ENCODE peak calls at places on chromosomes 12 and 14, in eight cellular contexts. One of them, this sample, is unnamed.

GRCh38 chr12:65220761-65221160 is 51.4 kb downstream of the LEMD3 start:
- DNase-seq in body of pancreas: no peak
- DNase-seq in chondrocyte: no peak
- DNase-seq in HFFc6: no peak
- DNase-seq in upper lobe of right lung: no peak
- DNase-seq in Peyer's patch: no peak
- DNase-seq in psoas muscle: no peak
- DNase-seq in ovary: no peak
- DNase-seq in this sample: no peak

GRCh38 chr14:96216627-96217026 is 12.0 kb downstream of the BDKRB2 start:
- DNase-seq in body of pancreas: no peak
- DNase-seq in chondrocyte: no peak
- DNase-seq in HFFc6: no peak
- DNase-seq in upper lobe of right lung: no peak
- DNase-seq in Peyer's patch: no peak
- DNase-seq in psoas muscle: no peak
- DNase-seq in ovary: no peak
- DNase-seq in this sample: no peak

GRCh38 chr12:65462506-65462905 is 184.0 kb downstream of the MSRB3 start:
- DNase-seq in body of pancreas: no peak
- DNase-seq in chondrocyte: no peak
- DNase-seq in HFFc6: no peak
- DNase-seq in upper lobe of right lung: no peak
- DNase-seq in Peyer's patch: no peak
- DNase-seq in psoas muscle: no peak
- DNase-seq in ovary: no peak
- DNase-seq in this sample: no peak

GRCh38 chr12:111361717-111362576 is 6.9 kb downstream of the PHETA1 start:
- DNase-seq in body of pancreas: peak
- DNase-seq in chondrocyte: no peak
- DNase-seq in HFFc6: no peak
- DNase-seq in upper lobe of right lung: peak
- DNase-seq in Peyer's patch: no peak
- DNase-seq in psoas muscle: peak
- DNase-seq in ovary: peak
- DNase-seq in this sample: peak

GRCh38 chr12:107760207-107760816 is 625 bp downstream of the PRDM4 start:
- DNase-seq in body of pancreas: peak
- DNase-seq in chondrocyte: no peak
- DNase-seq in HFFc6: no peak
- DNase-seq in upper lobe of right lung: peak
- DNase-seq in Peyer's patch: no peak
- DNase-seq in psoas muscle: no peak
- DNase-seq in ovary: peak
- DNase-seq in this sample: peak

GRCh38 chr12:75684678-75685620 is 173.5 kb upstream of the KRR1 start:
- DNase-seq in body of pancreas: no peak
- DNase-seq in chondrocyte: no peak
- DNase-seq in HFFc6: peak
- DNase-seq in upper lobe of right lung: no peak
- DNase-seq in Peyer's patch: no peak
- DNase-seq in psoas muscle: no peak
- DNase-seq in ovary: no peak
- DNase-seq in this sample: no peak

GRCh38 chr14:32331227-32331597 is 2.1 kb downstream of the AKAP6 start:
- DNase-seq in body of pancreas: no peak
- DNase-seq in chondrocyte: no peak
- DNase-seq in HFFc6: no peak
- DNase-seq in upper lobe of right lung: no peak
- DNase-seq in Peyer's patch: no peak
- DNase-seq in psoas muscle: no peak
- DNase-seq in ovary: no peak
- DNase-seq in this sample: no peak

GRCh38 chr14:89445252-89445973 is 28.4 kb upstream of the FOXN3 start:
- DNase-seq in body of pancreas: no peak
- DNase-seq in chondrocyte: no peak
- DNase-seq in HFFc6: no peak
- DNase-seq in upper lobe of right lung: no peak
- DNase-seq in Peyer's patch: no peak
- DNase-seq in psoas muscle: no peak
- DNase-seq in ovary: no peak
- DNase-seq in this sample: no peak

GRCh38 chr14:75449703-75450102 is 21.9 kb downstream of the JDP2 start:
- DNase-seq in body of pancreas: no peak
- DNase-seq in chondrocyte: no peak
- DNase-seq in HFFc6: no peak
- DNase-seq in upper lobe of right lung: no peak
- DNase-seq in Peyer's patch: no peak
- DNase-seq in psoas muscle: no peak
- DNase-seq in ovary: no peak
- DNase-seq in this sample: no peak

GRCh38 chr14:51302319-51303030 is 62.4 kb downstream of the TMX1 start:
- DNase-seq in body of pancreas: no peak
- DNase-seq in chondrocyte: no peak
- DNase-seq in HFFc6: no peak
- DNase-seq in upper lobe of right lung: no peak
- DNase-seq in Peyer's patch: no peak
- DNase-seq in psoas muscle: no peak
- DNase-seq in ovary: no peak
- DNase-seq in this sample: no peak

GRCh38 chr12:57151741-57152407 is 4.5 kb upstream of the LRP1-AS start:
- DNase-seq in body of pancreas: no peak
- DNase-seq in chondrocyte: no peak
- DNase-seq in HFFc6: peak
- DNase-seq in upper lobe of right lung: no peak
- DNase-seq in Peyer's patch: no peak
- DNase-seq in psoas muscle: peak
- DNase-seq in ovary: peak
- DNase-seq in this sample: no peak

GRCh38 chr12:38912116-38912515 is 6.7 kb upstream of the CPNE8 start:
- DNase-seq in body of pancreas: no peak
- DNase-seq in chondrocyte: no peak
- DNase-seq in HFFc6: no peak
- DNase-seq in upper lobe of right lung: no peak
- DNase-seq in Peyer's patch: no peak
- DNase-seq in psoas muscle: no peak
- DNase-seq in ovary: no peak
- DNase-seq in this sample: no peak

GRCh38 chr14:68625366-68626090 is 167.3 kb downstream of the ZFP36L1 start:
- DNase-seq in body of pancreas: no peak
- DNase-seq in chondrocyte: no peak
- DNase-seq in HFFc6: no peak
- DNase-seq in upper lobe of right lung: peak
- DNase-seq in Peyer's patch: no peak
- DNase-seq in psoas muscle: no peak
- DNase-seq in ovary: peak
- DNase-seq in this sample: no peak

GRCh38 chr12:66662729-66663128 is 16.1 kb downstream of the GRIP1 start:
- DNase-seq in body of pancreas: no peak
- DNase-seq in chondrocyte: no peak
- DNase-seq in HFFc6: no peak
- DNase-seq in upper lobe of right lung: no peak
- DNase-seq in Peyer's patch: no peak
- DNase-seq in psoas muscle: no peak
- DNase-seq in ovary: no peak
- DNase-seq in this sample: no peak

GRCh38 chr14:23054000-23054811 is 3.1 kb downstream of the CDH24 start:
- DNase-seq in body of pancreas: no peak
- DNase-seq in chondrocyte: no peak
- DNase-seq in HFFc6: no peak
- DNase-seq in upper lobe of right lung: peak
- DNase-seq in Peyer's patch: peak
- DNase-seq in psoas muscle: peak
- DNase-seq in ovary: no peak
- DNase-seq in this sample: no peak

GRCh38 chr12:8913702-8914032 is 642 bp upstream of the PHC1 start:
- DNase-seq in body of pancreas: no peak
- DNase-seq in chondrocyte: no peak
- DNase-seq in HFFc6: no peak
- DNase-seq in upper lobe of right lung: no peak
- DNase-seq in Peyer's patch: no peak
- DNase-seq in psoas muscle: no peak
- DNase-seq in ovary: no peak
- DNase-seq in this sample: no peak

GRCh38 chr12:124964836-124965462 is 24.0 kb downstream of the DHX37 start:
- DNase-seq in body of pancreas: no peak
- DNase-seq in chondrocyte: no peak
- DNase-seq in HFFc6: no peak
- DNase-seq in upper lobe of right lung: no peak
- DNase-seq in Peyer's patch: no peak
- DNase-seq in psoas muscle: no peak
- DNase-seq in ovary: no peak
- DNase-seq in this sample: no peak

GRCh38 chr12:75660107-75660530 is 148.7 kb upstream of the KRR1 start:
- DNase-seq in body of pancreas: no peak
- DNase-seq in chondrocyte: no peak
- DNase-seq in HFFc6: peak
- DNase-seq in upper lobe of right lung: no peak
- DNase-seq in Peyer's patch: no peak
- DNase-seq in psoas muscle: no peak
- DNase-seq in ovary: no peak
- DNase-seq in this sample: peak

GRCh38 chr14:75650253-75651058 is 10.2 kb downstream of the ERG28 start:
- DNase-seq in body of pancreas: no peak
- DNase-seq in chondrocyte: no peak
- DNase-seq in HFFc6: no peak
- DNase-seq in upper lobe of right lung: no peak
- DNase-seq in Peyer's patch: no peak
- DNase-seq in psoas muscle: no peak
- DNase-seq in ovary: no peak
- DNase-seq in this sample: no peak

GRCh38 chr12:53299454-53300180 is at the start of gene MYG1:
- DNase-seq in body of pancreas: peak
- DNase-seq in chondrocyte: peak
- DNase-seq in HFFc6: peak
- DNase-seq in upper lobe of right lung: peak
- DNase-seq in Peyer's patch: peak
- DNase-seq in psoas muscle: peak
- DNase-seq in ovary: peak
- DNase-seq in this sample: peak
- TF ChIP-seq CTCF in body of pancreas: peak
- TF ChIP-seq CTCF in chondrocyte: peak
- TF ChIP-seq CTCF in HFFc6: no peak
- TF ChIP-seq CTCF in upper lobe of right lung: peak
- TF ChIP-seq CTCF in Peyer's patch: peak
- TF ChIP-seq CTCF in psoas muscle: no peak
- TF ChIP-seq CTCF in ovary: no peak
- TF ChIP-seq CTCF in this sample: no peak

GRCh38 chr12:31259136-31259881 is 66.6 kb downstream of the SINHCAF start:
- DNase-seq in body of pancreas: no peak
- DNase-seq in chondrocyte: no peak
- DNase-seq in HFFc6: no peak
- DNase-seq in upper lobe of right lung: no peak
- DNase-seq in Peyer's patch: no peak
- DNase-seq in psoas muscle: no peak
- DNase-seq in ovary: no peak
- DNase-seq in this sample: no peak

GRCh38 chr12:31263661-31264060 is 62.3 kb downstream of the SINHCAF start:
- DNase-seq in body of pancreas: no peak
- DNase-seq in chondrocyte: no peak
- DNase-seq in HFFc6: no peak
- DNase-seq in upper lobe of right lung: no peak
- DNase-seq in Peyer's patch: no peak
- DNase-seq in psoas muscle: no peak
- DNase-seq in ovary: no peak
- DNase-seq in this sample: no peak

GRCh38 chr12:31257784-31258183 is 68.2 kb downstream of the SINHCAF start:
- DNase-seq in body of pancreas: no peak
- DNase-seq in chondrocyte: no peak
- DNase-seq in HFFc6: no peak
- DNase-seq in upper lobe of right lung: no peak
- DNase-seq in Peyer's patch: no peak
- DNase-seq in psoas muscle: no peak
- DNase-seq in ovary: no peak
- DNase-seq in this sample: no peak

GRCh38 chr12:31260840-31261239 is 65.1 kb downstream of the SINHCAF start:
- DNase-seq in body of pancreas: peak
- DNase-seq in chondrocyte: no peak
- DNase-seq in HFFc6: no peak
- DNase-seq in upper lobe of right lung: no peak
- DNase-seq in Peyer's patch: no peak
- DNase-seq in psoas muscle: no peak
- DNase-seq in ovary: no peak
- DNase-seq in this sample: no peak

DNA sequence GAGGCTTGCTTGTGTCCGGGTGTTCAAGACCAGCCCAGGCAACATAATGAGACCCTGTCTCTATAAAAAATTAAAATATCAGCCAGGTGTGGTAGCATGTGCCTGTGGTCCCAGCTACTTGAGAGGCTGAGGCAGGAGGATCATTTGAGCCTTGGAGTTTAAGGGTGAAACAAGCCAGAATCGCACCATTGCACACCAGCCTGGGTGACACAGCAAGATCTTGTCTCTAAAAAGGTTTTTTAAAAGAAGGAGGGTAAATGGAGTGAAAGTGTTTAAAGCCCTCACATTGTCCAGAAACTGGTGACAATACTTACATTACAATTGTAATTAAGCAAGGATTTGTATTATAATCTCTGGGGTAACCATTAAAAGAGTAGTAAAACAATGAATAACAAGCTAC is 64.2 kb downstream of the SINHCAF start:
- DNase-seq in body of pancreas: no peak
- DNase-seq in chondrocyte: no peak
- DNase-seq in HFFc6: no peak
- DNase-seq in upper lobe of right lung: no peak
- DNase-seq in Peyer's patch: no peak
- DNase-seq in psoas muscle: no peak
- DNase-seq in ovary: no peak
- DNase-seq in this sample: no peak
- TF ChIP-seq CTCF in body of pancreas: no peak
- TF ChIP-seq CTCF in chondrocyte: no peak
- TF ChIP-seq CTCF in HFFc6: no peak
- TF ChIP-seq CTCF in upper lobe of right lung: no peak
- TF ChIP-seq CTCF in Peyer's patch: no peak
- TF ChIP-seq CTCF in psoas muscle: no peak
- TF ChIP-seq CTCF in ovary: no peak
- TF ChIP-seq CTCF in this sample: no peak

GRCh38 chr12:59654061-59654460 is 58.2 kb downstream of the SLC16A7 start:
- DNase-seq in body of pancreas: no peak
- DNase-seq in chondrocyte: no peak
- DNase-seq in HFFc6: no peak
- DNase-seq in upper lobe of right lung: no peak
- DNase-seq in Peyer's patch: no peak
- DNase-seq in psoas muscle: no peak
- DNase-seq in ovary: no peak
- DNase-seq in this sample: no peak
- TF ChIP-seq CTCF in body of pancreas: no peak
- TF ChIP-seq CTCF in chondrocyte: no peak
- TF ChIP-seq CTCF in HFFc6: no peak
- TF ChIP-seq CTCF in upper lobe of right lung: no peak
- TF ChIP-seq CTCF in Peyer's patch: no peak
- TF ChIP-seq CTCF in psoas muscle: no peak
- TF ChIP-seq CTCF in ovary: no peak
- TF ChIP-seq CTCF in this sample: no peak

DNA sequence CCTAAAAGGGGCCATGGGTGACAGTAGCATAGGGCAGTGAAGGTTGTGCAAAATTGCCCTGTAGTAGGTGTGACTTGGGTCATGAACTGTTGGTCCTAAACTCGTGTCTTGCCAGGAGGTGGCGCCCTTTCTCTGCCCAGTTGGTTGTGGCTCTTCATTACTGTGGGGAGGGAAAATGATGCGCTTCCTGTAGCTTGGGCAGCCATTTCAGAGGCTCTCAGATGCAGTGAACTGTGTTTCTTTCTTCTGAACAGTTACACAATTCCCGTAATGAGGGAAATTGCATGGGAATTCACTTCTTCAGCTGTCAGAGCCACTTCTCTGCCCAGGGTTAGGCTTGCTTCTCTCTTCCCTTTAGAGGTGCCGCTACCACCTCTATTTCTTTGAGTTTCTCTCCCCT is 148.1 kb upstream of the NRXN3 start:
- DNase-seq in body of pancreas: peak
- DNase-seq in chondrocyte: no peak
- DNase-seq in HFFc6: peak
- DNase-seq in upper lobe of right lung: peak
- DNase-seq in Peyer's patch: peak
- DNase-seq in psoas muscle: peak
- DNase-seq in ovary: no peak
- DNase-seq in this sample: peak
- TF ChIP-seq CTCF in body of pancreas: peak
- TF ChIP-seq CTCF in chondrocyte: peak
- TF ChIP-seq CTCF in HFFc6: peak
- TF ChIP-seq CTCF in upper lobe of right lung: peak
- TF ChIP-seq CTCF in Peyer's patch: peak
- TF ChIP-seq CTCF in psoas muscle: peak
- TF ChIP-seq CTCF in ovary: no peak
- TF ChIP-seq CTCF in this sample: peak